ENCODE peak calls at places on chromosomes 3 and 15, in five cellular contexts. Z is ovary, M is small intestine, Q is GM12878, L is right cardiac atrium. K is an unnamed sample.
A peak's percentile ranks its signal among the peaks of the same experiment; 100 is the strongest.

GRCh38 chr3:176807938-176808337 is 389.3 kb downstream of the TBL1XR1 start:
- DNase-seq in Q (no peak), Z (no peak), M (no peak), L (no peak), K (no peak)

GRCh38 chr3:180267202-180267843 is 230.6 kb upstream of the PEX5L start:
- DNase-seq in M (peak; percentile 0), L (no peak), Z (no peak), Q (peak; percentile 69), K (no peak)

GRCh38 chr3:136893848-136894443 is 31.9 kb downstream of the NCK1 start:
- DNase-seq in Z (no peak), Q (no peak), M (no peak), L (no peak), K (no peak)

GRCh38 chr3:86249833-86250232 is 741.1 kb downstream of the VGLL3 start:
- DNase-seq in Q (no peak), M (no peak), L (no peak), Z (no peak), K (no peak)

GRCh38 chr3:155664922-155665695 is 79.8 kb downstream of the PLCH1 start:
- DNase-seq in M (peak; percentile 86), Q (no peak), Z (peak; percentile 75), L (peak; percentile 75), K (no peak)

GRCh38 chr3:14412831-14413380 is 10.5 kb downstream of the SLC6A6 start:
- DNase-seq in Z (peak; percentile 69), M (no peak), L (peak; percentile 72), Q (no peak), K (no peak)

GRCh38 chr15:49645937-49646336 is 25.1 kb downstream of the DTWD1 start:
- DNase-seq in Z (peak; percentile 30), L (no peak), Q (no peak), M (peak; percentile 3), K (peak; percentile 54)

GRCh38 chr3:62965311-62965710 is 90.1 kb upstream of the CADPS start:
- DNase-seq in M (no peak), Q (no peak), L (no peak), Z (no peak), K (no peak)

GRCh38 chr3:72275296-72275820 is 490.4 kb upstream of the PROK2 start:
- DNase-seq in Q (no peak), Z (no peak), M (no peak), L (no peak), K (no peak)

GRCh38 chr3:58529516-58530353 is 7.3 kb downstream of the ACOX2 start:
- DNase-seq in L (no peak), Z (no peak), M (no peak), Q (no peak), K (peak; percentile 38)

GRCh38 chr15:38603271-38603670 is 38.7 kb upstream of the RASGRP1 start:
- DNase-seq in L (no peak), Z (no peak), Q (no peak), M (no peak), K (no peak)

GRCh38 chr15:69478259-69478687 is 25.7 kb downstream of the RPLP1 start:
- DNase-seq in Q (no peak), L (peak; percentile 78), Z (peak; percentile 43), M (peak; percentile 31), K (peak; percentile 88)

GRCh38 chr3:158091526-158091925 is 14.7 kb downstream of the SHOX2 start:
- DNase-seq in L (no peak), Q (no peak), Z (no peak), M (no peak), K (peak; percentile 65)

GRCh38 chr3:51686512-51687215 is 15.6 kb downstream of the TEX264 start:
- DNase-seq in Z (peak; percentile 41), M (peak; percentile 45), L (peak; percentile 85), Q (peak; percentile 68), K (peak; percentile 65)

GRCh38 chr15:52021892-52022540 is 3.0 kb downstream of the MAPK6 start:
- DNase-seq in Q (no peak), Z (no peak), L (no peak), M (no peak), K (no peak)
- H3K4me3 ChIP-seq in Q (peak overlapping the region; percentile 91), Z (no peak overlapping the region), L (no peak overlapping the region), M (peak overlapping the region; percentile 4), K (no peak overlapping the region)

DNA sequence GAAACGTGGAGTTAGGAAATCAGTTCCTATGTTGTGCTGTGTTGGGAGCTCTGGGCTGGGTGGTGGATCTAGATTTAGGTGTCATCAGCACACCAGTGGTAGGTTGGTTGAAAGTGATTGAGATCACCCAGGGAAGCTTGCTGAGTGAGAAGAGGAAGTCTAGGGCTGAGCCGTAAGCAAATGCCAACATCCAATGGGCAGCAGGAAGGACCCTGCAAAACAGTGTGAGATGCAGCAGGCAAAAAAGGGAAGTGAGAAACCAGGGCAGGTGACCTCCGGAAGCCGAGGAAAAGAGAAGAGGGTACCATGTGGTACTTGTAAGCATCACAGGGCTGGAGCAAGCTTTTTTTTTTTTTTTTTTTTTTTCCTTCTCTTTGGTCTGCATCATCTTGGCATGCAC is 15.9 kb upstream of the COPG1 start:
- DNase-seq in L (no peak), Z (no peak), M (no peak), Q (peak; percentile 91), K (no peak)
- H3K4me1 ChIP-seq in L (peaks cover 6% of the 10 kb centered on the region), Z (peaks cover 8% of the 10 kb centered on the region), M (no peaks in the 10 kb centered on the region), Q (peaks cover 7% of the 10 kb centered on the region), K (no peaks in the 10 kb centered on the region)

DNA sequence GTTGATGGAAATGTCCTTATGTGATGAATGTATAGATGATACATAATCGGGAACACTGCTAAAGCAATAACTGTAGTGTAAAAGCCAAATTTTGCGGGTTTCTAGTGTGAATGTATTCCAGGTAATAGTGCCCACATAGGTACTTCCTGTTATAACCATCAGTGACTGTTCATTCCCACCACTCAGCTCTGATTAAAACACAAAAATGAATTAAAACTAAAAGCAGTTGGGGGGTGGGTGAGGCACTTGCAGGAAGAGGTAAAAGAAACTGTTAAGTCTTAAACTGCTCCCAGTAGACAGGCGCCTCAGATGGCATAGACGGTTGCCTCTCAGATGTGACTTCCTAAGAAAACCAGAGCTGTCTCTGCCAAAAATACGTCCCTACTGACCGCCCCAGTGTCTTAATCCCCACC is 893 bp upstream of the MTHFS start:
- DNase-seq in M (peak; percentile 27), L (no peak), Q (no peak), Z (no peak), K (no peak)
- H3K4me3 ChIP-seq in M (no peak overlapping the region), L (peak overlapping the region; percentile 77), Q (peak overlapping the region; percentile 66), Z (peak overlapping the region; percentile 62), K (peak overlapping the region; percentile 51)

GRCh38 chr3:194654443-194654842 is 17.5 kb downstream of the LSG1 start:
- DNase-seq in M (no peak), L (no peak), Z (no peak), Q (peak; percentile 23), K (no peak)
- H3K4me1 ChIP-seq in M (no peaks in the 10 kb centered on the region), L (no peaks in the 10 kb centered on the region), Z (peaks cover 2% of the 10 kb centered on the region), Q (peaks cover 8% of the 10 kb centered on the region), K (no peaks in the 10 kb centered on the region)

DNA sequence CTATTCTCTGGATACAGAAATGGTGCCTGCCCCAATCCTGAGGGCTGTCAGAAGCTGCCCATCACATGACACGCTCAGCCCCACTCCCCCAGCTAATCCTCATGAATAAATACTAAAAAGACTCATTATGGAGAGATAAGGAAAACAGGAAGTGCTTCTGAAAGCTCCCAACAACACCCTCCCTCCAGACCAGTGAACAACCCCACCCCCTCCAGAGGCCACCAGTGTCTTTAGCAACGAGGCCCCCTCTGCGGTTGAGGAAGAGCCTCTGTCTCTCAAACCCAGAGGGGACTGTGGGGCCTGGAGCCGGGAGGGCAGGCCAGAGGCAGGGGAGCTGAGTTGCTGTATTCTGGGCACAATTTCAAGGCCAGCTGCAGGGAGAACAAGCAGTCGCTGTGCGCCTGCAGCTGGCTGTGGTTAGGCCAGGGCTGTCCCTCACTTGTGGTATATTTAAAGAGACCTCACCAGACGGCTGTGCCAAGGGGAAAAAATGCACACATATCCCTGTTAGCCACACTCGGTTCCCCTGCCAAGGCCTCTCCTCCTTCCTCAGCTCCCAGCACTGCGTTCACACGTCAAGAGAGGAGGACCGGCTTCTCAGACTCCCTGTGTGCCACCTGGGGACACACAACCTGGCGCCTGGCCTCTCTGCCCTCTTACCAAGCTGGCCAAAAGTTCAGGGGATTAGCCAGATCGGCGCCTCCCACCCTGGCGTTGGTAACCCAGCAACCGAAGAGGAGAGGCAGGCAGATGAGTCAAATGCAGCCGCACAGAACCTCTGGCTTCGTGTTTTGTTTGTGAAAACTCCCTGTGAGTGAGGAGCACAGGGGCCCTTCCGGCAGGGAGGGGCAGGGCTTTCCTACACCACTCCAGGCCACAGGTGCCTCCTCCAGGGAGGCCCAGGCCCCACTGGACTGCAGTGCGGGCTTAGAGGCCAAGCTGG is 101.2 kb upstream of the ETV5 start:
- DNase-seq in M (peak; percentile 28), Z (peak; percentile 28), L (peak; percentile 77), Q (no peak), K (no peak)
- H3K4me3 ChIP-seq in M (no peak overlapping the region), Z (no peak overlapping the region), L (no peak overlapping the region), Q (no peak overlapping the region), K (no peak overlapping the region)

GRCh38 chr15:78000927-78001249 is 76.6 kb downstream of the TBC1D2B start:
- DNase-seq in L (no peak), Z (no peak), M (no peak), Q (no peak), K (no peak)
- H3K4me1 ChIP-seq in L (peaks cover 3% of the 10 kb centered on the region), Z (peaks cover 13% of the 10 kb centered on the region), M (no peaks in the 10 kb centered on the region), Q (peaks cover 17% of the 10 kb centered on the region), K (peaks cover 6% of the 10 kb centered on the region)

DNA sequence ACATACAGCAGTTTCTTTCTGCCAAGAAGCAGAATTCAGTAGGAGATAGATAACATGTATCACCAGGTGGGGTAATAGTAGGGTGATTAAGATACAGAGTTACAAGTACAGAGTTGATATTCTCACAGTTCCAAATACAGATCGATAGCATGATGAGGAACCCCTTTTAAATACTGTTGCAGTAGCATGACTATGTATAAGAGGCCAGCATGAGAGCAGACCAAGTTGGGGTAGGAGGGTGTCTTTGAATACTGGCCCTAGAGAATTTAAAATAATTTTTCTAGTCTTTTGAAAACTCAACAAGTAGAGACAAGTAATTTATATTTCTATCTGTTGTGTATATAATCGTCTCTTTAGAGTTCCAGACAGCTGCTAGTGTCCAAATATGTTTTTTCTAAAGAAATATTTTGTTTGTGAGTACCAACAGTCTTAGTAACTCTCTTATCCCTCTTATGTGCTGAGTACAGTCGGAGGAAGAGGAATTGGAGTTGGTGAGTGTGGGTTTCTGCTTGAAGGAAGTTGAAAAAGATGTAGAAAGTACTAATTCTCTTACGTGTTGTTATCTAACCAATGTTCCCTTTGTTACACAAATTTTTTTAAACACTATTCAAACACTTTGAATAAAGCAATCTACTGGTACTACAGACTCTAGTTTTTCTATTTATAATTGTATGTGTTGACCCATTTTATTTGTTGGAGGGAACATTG is 30.2 kb downstream of the LYSMD4 start:
- DNase-seq in Z (no peak), L (no peak), M (no peak), Q (no peak), K (peak; percentile 50)
- H3K4me3 ChIP-seq in Z (no peak overlapping the region), L (no peak overlapping the region), M (no peak overlapping the region), Q (no peak overlapping the region), K (no peak overlapping the region)

GRCh38 chr3:50518441-50518840 is 15.0 kb upstream of the CACNA2D2 start:
- DNase-seq in L (no peak), Z (no peak), M (no peak), Q (no peak), K (no peak)
- H3K4me1 ChIP-seq in L (peaks cover 2% of the 10 kb centered on the region), Z (peaks cover 4% of the 10 kb centered on the region), M (no peaks in the 10 kb centered on the region), Q (no peaks in the 10 kb centered on the region), K (peaks cover 23% of the 10 kb centered on the region)

GRCh38 chr3:69963643-69964042 is 35.9 kb upstream of the SAMMSON start:
- DNase-seq in M (no peak), Q (no peak), Z (no peak), L (no peak), K (no peak)

GRCh38 chr3:69959581-69959980 is 40.0 kb upstream of the SAMMSON start:
- DNase-seq in Z (no peak), M (no peak), L (no peak), Q (no peak), K (no peak)

GRCh38 chr3:69967156-69967555 is 32.4 kb upstream of the SAMMSON start:
- DNase-seq in L (no peak), Q (no peak), M (no peak), Z (no peak), K (no peak)

GRCh38 chr3:69962053-69962452 is 37.5 kb upstream of the SAMMSON start:
- DNase-seq in Z (no peak), Q (no peak), M (no peak), L (no peak), K (no peak)
- H3K4me3 ChIP-seq in Z (no peak overlapping the region), Q (no peak overlapping the region), M (no peak overlapping the region), L (no peak overlapping the region), K (no peak overlapping the region)